ENCODE peak calls at places on chromosomes 4 and X, in five cellular contexts. Z, S, Q, A and L are unnamed samples.

GRCh38 chrX:40105016-40105790 is 7.4 kb upstream of the BCOR start:
- DNase-seq in S (peak), Q (peak), Z (no peak), A (no peak), L (peak)

GRCh38 chr4:21733894-21734630 is 214.5 kb downstream of the KCNIP4 start:
- DNase-seq in A (no peak), S (no peak), Z (no peak), Q (no peak), L (no peak)

GRCh38 chr4:87009095-87009648 is 74.4 kb downstream of the AFF1 start:
- DNase-seq in A (no peak), Z (no peak), S (no peak), Q (no peak), L (no peak)

GRCh38 chr4:117678861-117679260 is 355.4 kb upstream of the NDST3 start:
- DNase-seq in S (no peak), A (no peak), Q (no peak), Z (no peak), L (no peak)

GRCh38 chr4:88908521-88908920 is 148.5 kb downstream of the FAM13A start:
- DNase-seq in Q (no peak), Z (no peak), A (no peak), S (no peak), L (no peak)

GRCh38 chrX:115694028-115694427 is 133.1 kb downstream of the PLS3 start:
- DNase-seq in Z (no peak), S (no peak), A (no peak), Q (no peak), L (no peak)

GRCh38 chrX:455673-456072 is 69.0 kb upstream of the PPP2R3B start:
- DNase-seq in Q (no peak), A (no peak), S (peak), Z (no peak), L (no peak)

GRCh38 chr4:71270901-71271300 is 67.9 kb upstream of the SLC4A4 start:
- DNase-seq in A (no peak), Q (peak), Z (no peak), S (no peak), L (peak)

GRCh38 chr4:6390357-6390756 is 82.1 kb downstream of the PPP2R2C start:
- DNase-seq in S (no peak), Q (no peak), Z (no peak), A (no peak), L (no peak)

GRCh38 chr4:32831104-32831503 is 2110.9 kb downstream of the PCDH7 start:
- DNase-seq in A (no peak), Q (no peak), S (no peak), Z (no peak), L (no peak)

GRCh38 chr4:134777626-134778025 is 576.0 kb upstream of the PABPC4L start:
- DNase-seq in Q (no peak), A (no peak), S (no peak), Z (no peak), L (no peak)

GRCh38 chr4:119113033-119113655 is 22.5 kb upstream of the MYOZ2 start:
- DNase-seq in A (no peak), S (no peak), Q (no peak), Z (no peak), L (no peak)

GRCh38 chrX:148530464-148531077 is 30.2 kb downstream of the AFF2 start:
- DNase-seq in Z (no peak), A (no peak), Q (no peak), S (no peak), L (no peak)

GRCh38 chrX:66021758-66022741 is 17.8 kb downstream of the VSIG4 start:
- DNase-seq in Q (no peak), S (no peak), A (no peak), Z (no peak), L (no peak)

GRCh38 chrX:118943102-118943501 is 31.3 kb upstream of the LONRF3 start:
- DNase-seq in Q (no peak), A (no peak), S (no peak), Z (no peak), L (no peak)

GRCh38 chr4:68927165-68927564 is 24.4 kb downstream of the UGT2A3 start:
- DNase-seq in Q (no peak), Z (no peak), A (no peak), S (no peak), L (no peak)

GRCh38 chrX:129930941-129931410 is 25.0 kb downstream of the UTP14A start:
- DNase-seq in A (no peak), Z (no peak), Q (no peak), S (no peak), L (no peak)

GRCh38 chr4:91198951-91199350 is 1071.8 kb downstream of the CCSER1 start:
- DNase-seq in A (no peak), Q (no peak), S (no peak), Z (no peak), L (no peak)

GRCh38 chr4:37762294-37763163 is 64.0 kb upstream of the PGM2 start:
- DNase-seq in Q (peak), A (no peak), S (no peak), Z (no peak), L (no peak)

GRCh38 chr4:113435893-113436292 is 325.6 kb downstream of the CAMK2D start:
- DNase-seq in A (no peak), S (no peak), Q (peak), Z (no peak), L (peak)

GRCh38 chr4:106325800-106326199 is 9.4 kb downstream of the AIMP1 start:
- DNase-seq in A (no peak), Z (no peak), S (no peak), Q (no peak), L (no peak)

GRCh38 chrX:40107291-40108083 is 9.7 kb upstream of the BCOR start:
- DNase-seq in S (peak), A (no peak), Q (peak), Z (no peak), L (peak)

GRCh38 chr4:98491862-98492554 is 166.4 kb downstream of the TSPAN5 start:
- DNase-seq in Z (no peak), A (no peak), S (no peak), Q (no peak), L (no peak)

GRCh38 chr4:85929926-85930325 is 429.9 kb downstream of the MAPK10 start:
- DNase-seq in S (peak), A (no peak), Q (no peak), Z (no peak), L (no peak)

GRCh38 chr4:149572711-149573110 is 242.9 kb downstream of the IQCM start:
- DNase-seq in Z (no peak), S (no peak), Q (no peak), A (no peak), L (no peak)

GRCh38 chr4:5389756-5390155 is 318.6 kb downstream of the EVC2 start:
- DNase-seq in Z (no peak), A (no peak), Q (peak), S (no peak), L (no peak)

GRCh38 chrX:107730991-107731766 is 44.4 kb downstream of the TSC22D3 start:
- DNase-seq in Q (no peak), A (no peak), S (no peak), Z (no peak), L (no peak)

GRCh38 chr4:35087216-35087615 is 1157.1 kb downstream of the ARAP2 start:
- DNase-seq in A (no peak), S (no peak), Z (no peak), Q (no peak), L (no peak)

GRCh38 chr4:2246384-2247127 is 4.6 kb upstream of the HAUS3 start:
- DNase-seq in A (peak), Q (no peak), Z (no peak), S (no peak), L (peak)

GRCh38 chr4:100360211-100360610 is 157.6 kb downstream of the EMCN start:
- DNase-seq in Z (no peak), S (no peak), A (no peak), Q (no peak), L (no peak)

GRCh38 chr4:155745984-155746383 is 12.8 kb upstream of the GUCY1B1 start:
- DNase-seq in A (no peak), S (no peak), Q (no peak), Z (no peak), L (no peak)

GRCh38 chrX:40922307-40922706 is 162.9 kb upstream of the USP9X start:
- DNase-seq in Z (no peak), A (no peak), Q (peak), S (no peak), L (no peak)

GRCh38 chr4:4555916-4556315 is 14.1 kb upstream of the STX18 start:
- DNase-seq in Z (no peak), Q (no peak), A (no peak), S (no peak), L (no peak)

GRCh38 chr4:98630804-98631454 is 27.5 kb downstream of the TSPAN5 start:
- DNase-seq in Q (no peak), S (no peak), Z (no peak), A (no peak), L (no peak)

GRCh38 chrX:2401201-2401589 is 99.6 kb downstream of the DHRSX start:
- DNase-seq in Q (no peak), Z (no peak), A (no peak), S (no peak), L (no peak)

GRCh38 chrX:154063234-154063633 is 34.3 kb downstream of the MECP2 start:
- DNase-seq in A (no peak), Q (no peak), Z (no peak), S (no peak), L (no peak)

GRCh38 chrX:153880440-153880815 is 5.5 kb downstream of the L1CAM start:
- DNase-seq in S (no peak), Z (no peak), A (no peak), Q (no peak), L (no peak)

DNA sequence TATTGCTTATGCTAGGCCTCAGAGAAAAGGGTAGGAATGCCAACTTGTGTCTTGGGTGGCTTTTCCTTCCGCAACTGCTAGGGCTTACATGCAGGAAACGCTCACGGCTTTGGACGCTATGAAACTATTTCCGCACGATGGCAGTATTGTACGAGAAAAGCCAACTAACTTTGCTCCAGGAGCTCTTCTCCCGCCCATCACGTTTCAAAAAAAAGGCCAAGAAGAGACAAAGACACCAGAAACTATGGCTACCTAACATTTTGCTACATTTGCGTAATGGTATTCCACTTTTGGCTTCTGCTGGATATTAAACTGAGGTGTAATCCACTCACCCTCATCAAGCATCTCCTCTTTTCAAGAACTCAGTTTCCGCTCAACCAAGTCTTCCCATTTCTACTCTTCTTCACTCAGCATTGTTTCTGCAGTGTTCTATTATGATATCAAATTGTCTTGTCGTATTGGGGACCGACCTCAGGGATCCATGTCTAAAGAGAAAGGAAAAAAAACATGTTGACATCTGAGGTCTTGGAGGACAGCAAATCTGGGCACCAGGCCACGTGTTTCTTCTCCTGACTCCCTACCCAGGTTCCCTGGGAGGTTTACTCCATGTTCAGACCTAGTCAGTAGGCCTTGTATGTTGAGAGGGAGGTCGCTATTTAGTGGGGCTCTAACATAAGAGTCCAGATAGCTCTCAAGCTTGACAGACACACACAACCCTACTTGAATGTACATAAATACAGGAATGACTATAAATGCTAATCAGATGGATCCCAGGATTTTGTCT is 239.4 kb upstream of the STK26 start:
- DNase-seq in A (no peak), Z (no peak), Q (no peak), S (no peak), L (no peak)
- TF ChIP-seq CTCF in A (no peak), Z (no peak), Q (no peak), S (no peak), L (no peak)

GRCh38 chrX:5236749-5237148 is 991.9 kb downstream of the NLGN4X start:
- DNase-seq in A (no peak), S (no peak), Z (no peak), Q (no peak), L (no peak)

GRCh38 chrX:5233830-5234229 is 994.8 kb downstream of the NLGN4X start:
- DNase-seq in Z (no peak), A (no peak), Q (no peak), S (no peak), L (no peak)

DNA sequence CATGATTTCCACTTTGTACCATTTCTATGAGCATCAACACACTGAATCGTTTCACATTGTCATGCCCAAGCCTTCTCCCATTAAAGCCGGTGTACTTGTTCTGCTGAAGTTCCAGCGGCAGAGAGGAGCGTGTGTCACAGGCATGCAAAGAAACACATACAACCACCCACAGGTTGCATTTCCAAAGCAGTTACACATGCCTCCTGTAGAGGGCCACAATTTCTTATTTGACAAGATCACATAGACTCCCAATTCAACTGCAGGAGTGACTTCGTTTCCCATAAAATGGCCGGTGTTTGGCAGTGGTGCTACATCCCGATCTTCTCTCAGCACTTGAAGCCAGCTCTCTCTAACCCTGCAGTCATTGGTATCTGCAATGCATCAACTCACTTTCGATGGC is 992.6 kb downstream of the NLGN4X start:
- DNase-seq in Q (peak), A (no peak), S (no peak), Z (no peak), L (no peak)
- TF ChIP-seq CTCF in Q (peak), A (no peak), S (peak), Z (no peak), L (peak)

GRCh38 chr4:158193171-158193749 is 17.0 kb upstream of the TMEM144 start:
- DNase-seq in Q (no peak), Z (no peak), S (no peak), A (no peak), L (no peak)
- TF ChIP-seq CTCF in Q (peak), Z (peak), S (peak), A (peak), L (peak)

GRCh38 chrX:155086961-155087735 is 15.8 kb downstream of the BRCC3 start:
- DNase-seq in Z (no peak), S (no peak), A (no peak), Q (no peak), L (no peak)

GRCh38 chrX:155086202-155086840 is 15.0 kb downstream of the BRCC3 start:
- DNase-seq in S (no peak), Z (no peak), Q (peak), A (no peak), L (peak)
- TF ChIP-seq CTCF in S (peak), Z (no peak), Q (peak), A (peak), L (no peak)

GRCh38 chr4:156971623-156972369 is at the start of gene PDGFC:
- DNase-seq in A (peak), Q (peak), S (peak), Z (peak), L (peak)
- TF ChIP-seq CTCF in A (no peak), Q (peak), S (peak), Z (no peak), L (no peak)

GRCh38 chrX:15073313-15073712 is 196.6 kb downstream of the ASB9 start:
- DNase-seq in S (no peak), Q (no peak), A (no peak), Z (no peak), L (no peak)

GRCh38 chrX:15072880-15073279 is 197.0 kb downstream of the ASB9 start:
- DNase-seq in A (no peak), S (no peak), Q (no peak), Z (no peak), L (no peak)

DNA sequence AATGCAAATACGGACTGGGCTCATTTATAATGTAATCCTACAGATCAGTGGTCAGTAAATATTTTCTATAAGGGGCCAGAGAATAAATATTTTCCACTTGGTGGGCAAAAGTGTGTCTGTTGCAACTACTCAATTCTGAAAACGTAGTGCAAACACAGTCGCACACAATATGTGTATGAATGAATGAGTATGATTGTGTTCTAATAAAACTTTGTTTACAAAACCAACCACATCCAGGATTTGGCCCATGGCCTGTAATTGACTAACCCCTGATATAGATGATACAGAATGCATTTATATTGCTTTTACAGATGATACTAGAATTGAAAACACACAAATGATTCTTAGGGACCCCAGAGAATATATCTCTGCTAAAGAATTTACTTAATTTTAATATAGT is 197.6 kb downstream of the ASB9 start:
- DNase-seq in Q (no peak), A (no peak), S (no peak), Z (no peak), L (no peak)
- TF ChIP-seq CTCF in Q (no peak), A (no peak), S (no peak), Z (no peak), L (no peak)

GRCh38 chrX:110157444-110157843 is 154.5 kb downstream of the TMEM164 start:
- DNase-seq in A (no peak), S (no peak), Z (no peak), Q (no peak), L (no peak)

GRCh38 chrX:110153900-110154299 is 151.0 kb downstream of the TMEM164 start:
- DNase-seq in S (no peak), Q (no peak), A (no peak), Z (no peak), L (no peak)

GRCh38 chrX:110155759-110156158 is 152.8 kb downstream of the TMEM164 start:
- DNase-seq in Q (no peak), A (no peak), Z (no peak), S (no peak), L (no peak)

GRCh38 chrX:110159235-110159634 is 156.3 kb downstream of the TMEM164 start:
- DNase-seq in A (no peak), Q (no peak), Z (no peak), S (no peak), L (no peak)

DNA sequence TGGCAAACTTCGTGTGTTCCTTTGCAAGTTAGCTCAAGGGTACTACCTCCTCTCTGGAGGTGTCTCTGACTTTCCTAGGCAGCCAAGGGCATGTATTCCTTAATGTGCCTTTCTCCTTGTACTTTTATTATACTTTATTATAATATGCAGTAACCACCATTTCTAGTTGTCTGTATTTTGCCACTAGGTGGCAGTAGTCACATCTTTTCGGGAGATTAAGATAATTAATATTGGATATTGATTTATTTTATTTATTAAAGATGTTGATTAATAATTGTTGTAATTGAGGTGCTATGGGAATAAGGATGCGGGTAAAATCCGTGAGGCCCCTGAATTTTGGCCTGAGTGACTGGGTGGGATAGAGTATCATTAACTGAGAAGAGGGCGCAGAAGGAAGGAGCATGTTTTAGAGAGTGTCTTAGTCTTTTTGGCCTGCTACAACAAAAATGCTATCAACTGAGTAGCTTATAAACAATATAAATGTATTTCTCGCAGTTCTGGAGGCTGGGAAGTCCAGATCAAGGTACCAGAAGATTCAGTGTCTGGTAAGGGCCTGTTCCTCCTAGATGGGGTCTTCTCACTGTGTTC is 153.3 kb downstream of the TMEM164 start:
- DNase-seq in Z (no peak), Q (no peak), A (no peak), S (no peak), L (no peak)
- TF ChIP-seq CTCF in Z (peak), Q (peak), A (peak), S (peak), L (peak)